ENCODE peak calls at places on chromosomes 16 and 17, in nine cellular contexts. Q is progenitor cell of endocrine pancreas, S is prostate gland, B is activated B cell treated with CpG ODN at 0.5 μM for 24 hours, Z is adrenal gland, A is astrocyte, N is suprapubic skin, E is A549, D is thoracic aorta. K is an unnamed sample.

GRCh38 chr16:27053996-27054395 is 12.7 kb upstream of the C16orf82 start:
- DNase-seq in E (no peak), S (no peak), B (no peak), N (no peak), Q (no peak), D (no peak), A (no peak), Z (no peak), K (no peak)

GRCh38 chr17:82013341-82013740 is 9.3 kb downstream of the CENPX start:
- DNase-seq in E (no peak), S (no peak), A (no peak), N (no peak), B (no peak), Q (no peak), Z (no peak), D (no peak), K (no peak)

GRCh38 chr17:3980381-3980975 is 16.2 kb upstream of the ATP2A3 start:
- DNase-seq in N (no peak), D (no peak), S (no peak), Z (no peak), A (no peak), E (no peak), Q (no peak), B (no peak), K (no peak)

GRCh38 chr16:19704321-19705130 is 13.5 kb downstream of the KNOP1 start:
- DNase-seq in D (no peak), E (no peak), B (no peak), N (no peak), Z (peak), S (no peak), Q (no peak), A (peak), K (no peak)

GRCh38 chr17:48636177-48637018 is 10.2 kb upstream of the HOXB9 start:
- DNase-seq in N (no peak), S (no peak), E (peak), A (no peak), Z (peak), D (no peak), B (no peak), Q (peak), K (peak)

GRCh38 chr17:38877130-38877851 is 7.4 kb downstream of the LASP1 start:
- DNase-seq in Q (no peak), B (no peak), S (no peak), Z (no peak), D (no peak), A (no peak), E (no peak), N (no peak), K (no peak)

GRCh38 chr17:2400474-2400866 is 390 bp downstream of the MNT start:
- DNase-seq in Q (peak), N (no peak), S (no peak), Z (peak), B (peak), A (no peak), D (no peak), E (no peak), K (no peak)

GRCh38 chr17:82435601-82436583 is 14.7 kb downstream of the CYBC1 start:
- DNase-seq in B (no peak), Q (no peak), D (no peak), N (no peak), Z (no peak), A (no peak), E (no peak), S (no peak), K (no peak)

GRCh38 chr16:82045471-82046178 is 10.6 kb downstream of the HSD17B2 start:
- DNase-seq in A (no peak), S (no peak), D (no peak), Q (no peak), B (no peak), Z (no peak), E (no peak), N (peak), K (no peak)

GRCh38 chr17:73720187-73720834 is 76.1 kb upstream of the SDK2 start:
- DNase-seq in S (no peak), B (no peak), E (no peak), Q (no peak), A (no peak), N (no peak), D (no peak), Z (no peak), K (no peak)

GRCh38 chr17:1026599-1026975 is 29.7 kb downstream of the TIMM22 start:
- DNase-seq in B (no peak), N (no peak), S (no peak), D (no peak), E (no peak), Z (no peak), A (no peak), Q (no peak), K (no peak)

GRCh38 chr17:27038676-27039075 is 255.2 kb upstream of the WSB1 start:
- DNase-seq in Q (no peak), E (no peak), D (no peak), S (no peak), B (no peak), N (no peak), Z (no peak), A (no peak), K (no peak)

GRCh38 chr16:85052536-85052935 is 24.9 kb downstream of the KIAA0513 start:
- DNase-seq in B (no peak), A (peak), Z (no peak), N (no peak), E (no peak), Q (no peak), D (no peak), S (no peak), K (no peak)

GRCh38 chr16:69709456-69710084 is 16.8 kb downstream of the NQO1 start:
- DNase-seq in B (no peak), D (no peak), N (peak), S (peak), E (peak), A (peak), Z (no peak), Q (no peak), K (no peak)

GRCh38 chr17:64001763-64002529 is 3.8 kb downstream of the PRR29 start:
- DNase-seq in B (peak), N (peak), Z (peak), Q (no peak), A (no peak), S (no peak), D (no peak), E (no peak), K (no peak)

GRCh38 chr16:77306050-77306616 is 106.9 kb downstream of the SYCE1L start:
- DNase-seq in Q (no peak), D (no peak), S (no peak), Z (no peak), A (peak), N (no peak), E (no peak), B (no peak), K (no peak)

GRCh38 chr16:89924925-89925307 is 1.8 kb downstream of the TUBB3 start:
- DNase-seq in E (no peak), N (no peak), Q (no peak), A (no peak), S (no peak), Z (no peak), D (no peak), B (no peak), K (no peak)

GRCh38 chr16:714079-714478 is 839 bp upstream of the METRN start:
- DNase-seq in S (no peak), B (no peak), A (no peak), Q (no peak), D (no peak), N (no peak), Z (no peak), E (no peak), K (no peak)

GRCh38 chr16:47729701-47730100 is 268.6 kb downstream of the PHKB start:
- DNase-seq in S (no peak), Z (no peak), A (no peak), Q (no peak), D (no peak), E (no peak), B (no peak), N (no peak), K (no peak)

GRCh38 chr16:57115504-57116182 is 23.3 kb downstream of the CPNE2 start:
- DNase-seq in B (no peak), D (no peak), S (peak), Z (peak), A (peak), N (no peak), Q (no peak), E (no peak), K (no peak)

GRCh38 chr16:27102701-27103575 is 36.2 kb downstream of the C16orf82 start:
- DNase-seq in A (no peak), S (no peak), Z (no peak), N (peak), B (no peak), Q (no peak), E (no peak), D (no peak), K (no peak)

GRCh38 chr16:85402910-85403692 is 210.0 kb upstream of the GSE1 start:
- DNase-seq in D (no peak), A (peak), B (peak), S (no peak), Q (no peak), N (no peak), E (no peak), Z (peak), K (no peak)

GRCh38 chr16:79863128-79864031 is 262.8 kb upstream of the MAF start:
- DNase-seq in Q (no peak), D (no peak), S (no peak), E (no peak), N (no peak), B (no peak), Z (no peak), A (no peak), K (no peak)

GRCh38 chr17:50276588-50277356 is 2.5 kb downstream of the TMEM92 start:
- DNase-seq in B (no peak), D (no peak), S (no peak), E (no peak), Q (no peak), N (no peak), A (no peak), Z (no peak), K (no peak)

GRCh38 chr16:72829846-72830620 is 217.9 kb downstream of the ZFHX3 start:
- DNase-seq in Z (no peak), B (no peak), A (peak), D (no peak), Q (no peak), N (no peak), S (no peak), E (no peak), K (no peak)

GRCh38 chr16:9901-10665 is 43.3 kb downstream of the POLR3K start:
- DNase-seq in E (no peak), B (no peak), A (no peak), Q (no peak), Z (peak), S (no peak), D (no peak), N (no peak), K (no peak)

GRCh38 chr16:11423315-11424117 is 78.3 kb downstream of the RMI2 start:
- DNase-seq in D (no peak), S (no peak), N (no peak), A (no peak), Q (no peak), B (no peak), Z (no peak), E (no peak), K (no peak)

GRCh38 chr17:40556884-40557414 is 8.3 kb downstream of the CCR7 start:
- DNase-seq in D (no peak), Z (peak), E (no peak), S (no peak), A (no peak), B (peak), N (peak), Q (peak), K (peak)

GRCh38 chr17:77741109-77741508 is 217.4 kb upstream of the TNRC6C start:
- DNase-seq in Q (no peak), A (no peak), Z (no peak), E (no peak), B (no peak), D (no peak), S (no peak), N (peak), K (no peak)
- TF ChIP-seq CTCF in Q (peak), A (peak), Z (no peak), E (peak), B (no peak), D (peak), S (no peak), N (no peak), K (peak)

DNA sequence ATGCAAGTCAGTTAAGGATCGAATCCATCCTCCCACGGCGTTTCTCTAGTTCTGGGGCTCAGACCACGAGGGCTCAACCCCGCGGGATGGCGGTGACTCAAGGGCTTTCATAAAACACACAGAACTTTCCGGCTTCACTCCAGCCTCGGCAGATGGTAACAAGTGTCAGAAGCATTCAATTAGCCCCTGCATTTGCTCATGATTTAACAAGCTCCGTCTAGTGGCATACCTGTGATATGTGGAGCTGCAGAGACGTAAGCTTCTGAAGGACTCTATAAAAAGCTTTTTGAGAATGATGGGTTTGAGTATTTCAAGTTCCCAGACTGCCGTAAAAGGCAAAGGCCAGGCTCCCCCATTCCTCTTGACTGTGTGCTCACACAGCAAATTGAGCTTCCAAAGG is 91.3 kb upstream of the SEC14L1 start:
- DNase-seq in A (no peak), Z (no peak), D (no peak), B (no peak), N (no peak), E (no peak), S (no peak), Q (no peak), K (no peak)
- TF ChIP-seq CTCF in A (no peak), Z (no peak), D (no peak), B (no peak), N (no peak), E (no peak), S (no peak), Q (no peak), K (no peak)

GRCh38 chr17:30805944-30806456 is 18.5 kb downstream of the CRLF3 start:
- DNase-seq in E (no peak), A (no peak), S (no peak), Q (no peak), D (no peak), B (no peak), Z (no peak), N (no peak), K (no peak)
- TF ChIP-seq CTCF in E (peak), A (no peak), S (no peak), Q (no peak), D (no peak), B (no peak), Z (no peak), N (no peak), K (peak)

GRCh38 chr16:50320310-50320709 is 48.5 kb downstream of the BRD7 start:
- DNase-seq in S (no peak), Z (no peak), D (no peak), N (no peak), A (no peak), Q (no peak), E (no peak), B (no peak), K (no peak)

GRCh38 chr16:50326264-50326663 is 42.5 kb downstream of the BRD7 start:
- DNase-seq in S (no peak), A (no peak), Q (no peak), B (no peak), E (no peak), Z (peak), N (no peak), D (no peak), K (no peak)

GRCh38 chr16:50322333-50322732 is 46.5 kb downstream of the BRD7 start:
- DNase-seq in S (no peak), Q (no peak), D (no peak), N (no peak), E (no peak), Z (no peak), B (no peak), A (no peak), K (no peak)

GRCh38 chr16:50324345-50324744 is 44.4 kb downstream of the BRD7 start:
- DNase-seq in E (no peak), A (no peak), N (no peak), Q (no peak), S (no peak), D (no peak), Z (no peak), B (no peak), K (no peak)

GRCh38 chr16:50323335-50324011 is 45.3 kb downstream of the BRD7 start:
- DNase-seq in A (no peak), D (no peak), S (no peak), Z (no peak), E (no peak), N (no peak), B (no peak), Q (no peak), K (no peak)
- TF ChIP-seq CTCF in A (peak), D (no peak), S (no peak), Z (peak), E (peak), N (no peak), B (no peak), Q (peak), K (peak)

GRCh38 chr16:75485230-75486013 is 9.8 kb downstream of the CHST6 start:
- DNase-seq in S (no peak), Q (no peak), B (no peak), A (no peak), N (no peak), E (no peak), Z (no peak), D (no peak), K (no peak)

GRCh38 chr16:75486014-75486404 is 9.2 kb downstream of the CHST6 start:
- DNase-seq in A (no peak), Q (no peak), N (no peak), Z (no peak), D (no peak), E (no peak), B (no peak), S (peak), K (no peak)

GRCh38 chr16:75483222-75483621 is 12.0 kb downstream of the CHST6 start:
- DNase-seq in Z (no peak), E (no peak), A (peak), B (no peak), Q (no peak), S (peak), D (no peak), N (no peak), K (no peak)

GRCh38 chr16:75488322-75488721 is 6.9 kb downstream of the CHST6 start:
- DNase-seq in D (no peak), S (no peak), E (no peak), A (no peak), N (no peak), B (no peak), Z (peak), Q (no peak), K (no peak)

DNA sequence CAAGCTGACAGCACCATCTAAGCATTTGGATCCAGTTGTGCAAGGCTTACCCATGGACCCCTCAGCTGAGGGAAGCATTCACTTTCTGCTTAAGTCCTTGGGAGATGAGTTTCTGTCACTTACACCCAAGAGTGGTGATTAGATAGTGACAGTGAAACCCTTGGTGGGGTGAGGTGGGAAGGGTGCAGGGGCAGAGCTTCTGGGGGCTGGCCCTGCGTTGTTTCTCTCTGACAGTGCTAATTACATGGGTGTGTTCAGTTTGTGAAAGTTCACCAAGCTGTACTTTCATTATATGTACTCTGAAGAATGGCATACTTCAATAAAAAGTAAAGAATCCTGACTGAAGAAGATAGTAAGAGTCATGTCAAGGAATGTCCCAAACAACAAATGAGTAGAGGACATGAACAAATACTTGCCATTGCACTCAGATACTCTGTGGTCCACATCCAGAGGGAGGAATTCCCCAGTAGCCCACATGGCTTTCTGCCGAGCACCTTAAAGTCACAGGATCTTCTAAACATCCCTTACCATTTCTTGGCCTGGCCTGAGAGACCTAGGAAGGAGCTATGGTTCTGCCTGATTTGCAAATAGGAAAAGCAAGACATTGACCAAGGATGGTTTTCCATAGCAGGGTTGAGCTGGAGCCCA is 8.5 kb downstream of the CHST6 start:
- DNase-seq in E (no peak), D (no peak), B (no peak), Q (no peak), A (no peak), N (no peak), S (no peak), Z (no peak), K (no peak)
- TF ChIP-seq CTCF in E (no peak), D (no peak), B (no peak), Q (no peak), A (no peak), N (no peak), S (no peak), Z (no peak), K (no peak)